ENCODE peak calls at places on chromosomes 6 and 20, in five cellular contexts. H is GM13976; D is NCI-H526; J is AG08396; M is effector CD4-positive, alpha-beta T cell. E is an unnamed sample.
A peak's percentile ranks its signal among the peaks of the same experiment; 100 is the strongest.

GRCh38 chr6:170096191-170096802 is 194.6 kb downstream of the DLL1 start:
- DNase-seq in H (no peak), D (no peak), J (no peak), M (no peak), E (no peak)

GRCh38 chr6:124961784-124962611 is at the start of gene RNF217:
- DNase-seq in H (peak; percentile 31), D (no peak), J (peak; percentile 70), M (no peak), E (no peak)

GRCh38 chr20:10242166-10242565 is 23.5 kb downstream of the SNAP25 start:
- DNase-seq in H (no peak), D (no peak), J (peak; percentile 12), M (no peak), E (no peak)

GRCh38 chr6:73565767-73566485 is 45.1 kb upstream of the EEF1A1 start:
- DNase-seq in H (no peak), D (no peak), J (peak; percentile 33), M (no peak), E (no peak)

GRCh38 chr20:32779500-32780215 is 17.5 kb downstream of the DNMT3B start:
- DNase-seq in H (no peak), D (no peak), J (no peak), M (no peak), E (no peak)

GRCh38 chr6:46584586-46584985 is 68.0 kb downstream of the CYP39A1 start:
- DNase-seq in H (no peak), D (no peak), J (no peak), M (no peak), E (no peak)

GRCh38 chr20:3728876-3729275 is 3.6 kb upstream of the HSPA12B start:
- DNase-seq in H (no peak), D (no peak), J (no peak), M (no peak), E (no peak)

GRCh38 chr20:22927537-22927936 is 107.6 kb upstream of the SSTR4 start:
- DNase-seq in H (no peak), D (no peak), J (no peak), M (no peak), E (no peak)

GRCh38 chr6:33312361-33313104 is 1.3 kb downstream of the TAPBP start:
- DNase-seq in H (peak; percentile 91), D (peak; percentile 86), J (peak; percentile 57), M (peak; percentile 83), E (peak; percentile 91)

GRCh38 chr6:117605169-117605826 is 3.0 kb upstream of the GOPC start:
- DNase-seq in H (peak; percentile 64), D (peak; percentile 89), J (peak; percentile 66), M (peak; percentile 44), E (peak; percentile 49)

GRCh38 chr6:163731215-163732013 is 316.9 kb downstream of the QKI start:
- DNase-seq in H (no peak), D (no peak), J (no peak), M (no peak), E (no peak)

GRCh38 chr20:32510120-32510600 is 75.0 kb downstream of the NOL4L start:
- DNase-seq in H (no peak), D (no peak), J (no peak), M (no peak), E (no peak)

GRCh38 chr6:37827603-37828265 is 8.2 kb downstream of the ZFAND3 start:
- DNase-seq in H (no peak), D (no peak), J (no peak), M (no peak), E (no peak)

GRCh38 chr6:156545021-156545420 is 232.2 kb upstream of the ARID1B start:
- DNase-seq in H (no peak), D (no peak), J (no peak), M (no peak), E (no peak)

GRCh38 chr6:15555101-15556038 is 107.5 kb downstream of the DTNBP1 start:
- DNase-seq in H (no peak), D (no peak), J (no peak), M (no peak), E (no peak)

GRCh38 chr6:141552031-141552430 is 580.7 kb upstream of the GJE1 start:
- DNase-seq in H (no peak), D (peak; percentile 24), J (no peak), M (no peak), E (no peak)

GRCh38 chr20:2771631-2772080 is 28.8 kb downstream of the CPXM1 start:
- DNase-seq in H (peak; percentile 27), D (no peak), J (no peak), M (no peak), E (no peak)